ENCODE peak calls at places on chromosomes 16 and 17, in eight cellular contexts. U is uterus; G is testis; A is adrenal gland; N is CD8-positive, alpha-beta T cell; Q is SK-N-SH; F is ascending aorta; W is progenitor cell of endocrine pancreas. O is an unnamed sample.

GRCh38 chr16:31458073-31458834 is 1.0 kb upstream of the ARMC5 start:
- DNase-seq in F (no peak), A (no peak), Q (peak), U (no peak), N (peak), W (no peak), G (peak), O (no peak)

GRCh38 chr17:8965394-8966168 is at the start of gene PIK3R5:
- DNase-seq in Q (peak), U (no peak), G (peak), W (peak), F (no peak), A (peak), N (peak), O (no peak)

GRCh38 chr16:78529881-78530280 is 430.4 kb downstream of the WWOX start:
- DNase-seq in A (no peak), F (no peak), W (no peak), N (no peak), U (no peak), Q (no peak), G (no peak), O (no peak)

GRCh38 chr16:88821168-88821850 is 9.6 kb upstream of the APRT start:
- DNase-seq in Q (no peak), U (no peak), A (no peak), F (no peak), W (no peak), G (no peak), N (no peak), O (no peak)

GRCh38 chr17:15507001-15507400 is 39.6 kb upstream of the CDRT4 start:
- DNase-seq in A (no peak), W (no peak), N (no peak), Q (no peak), F (peak), G (no peak), U (no peak), O (no peak)

GRCh38 chr16:4686497-4687210 is 6.7 kb upstream of the NUDT16L1 start:
- DNase-seq in Q (no peak), F (no peak), U (no peak), A (no peak), G (no peak), N (no peak), W (no peak), O (no peak)

GRCh38 chr17:83174859-83175550 is 95.6 kb downstream of the METRNL start:
- DNase-seq in G (no peak), U (no peak), W (no peak), N (no peak), A (no peak), F (peak), Q (no peak), O (no peak)

GRCh38 chr17:74429604-74430384 is 2.1 kb upstream of the GPRC5C start:
- DNase-seq in N (no peak), A (no peak), U (no peak), F (no peak), W (no peak), G (peak), Q (no peak), O (no peak)

GRCh38 chr16:78022347-78022746 is at the start of gene CLEC3A:
- DNase-seq in G (no peak), Q (no peak), U (no peak), W (no peak), A (no peak), F (no peak), N (no peak), O (no peak)

GRCh38 chr17:49337900-49338299 is 24.1 kb downstream of the ZNF652 start:
- DNase-seq in U (peak), F (no peak), W (no peak), G (no peak), Q (no peak), A (peak), N (no peak), O (no peak)

GRCh38 chr17:10294162-10294561 is 78.6 kb downstream of the MYH13 start:
- DNase-seq in F (no peak), U (no peak), N (no peak), W (no peak), Q (no peak), A (no peak), G (no peak), O (no peak)

GRCh38 chr17:81456091-81456490 is 56.5 kb downstream of the ACTG1 start:
- DNase-seq in N (no peak), Q (no peak), G (no peak), U (no peak), W (no peak), A (no peak), F (no peak), O (no peak)

DNA sequence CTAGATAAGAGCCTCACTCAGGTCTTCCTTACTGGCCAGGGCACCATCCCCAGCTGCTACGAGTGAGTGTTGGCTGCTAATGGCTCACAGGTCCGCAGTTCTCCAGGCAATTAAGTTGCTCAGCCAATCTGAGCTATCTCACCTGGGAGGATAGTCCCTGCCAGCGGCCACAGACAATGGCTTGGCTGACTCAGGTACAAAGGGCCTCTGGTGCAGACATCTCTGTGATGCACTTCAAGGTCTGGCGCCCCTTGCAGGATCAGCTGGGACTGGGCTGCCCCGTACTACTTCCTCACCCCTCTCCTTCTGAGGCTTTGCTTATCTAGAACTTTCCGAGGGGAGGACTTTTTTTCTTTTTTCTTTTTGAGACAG is 49.2 kb upstream of the EMP2 start:
- DNase-seq in W (no peak), U (no peak), Q (no peak), N (no peak), G (no peak), A (no peak), F (no peak), O (no peak)
- TF ChIP-seq CTCF in W (no peak), U (no peak), Q (no peak), N (no peak), G (no peak), A (no peak), F (no peak), O (no peak)

GRCh38 chr17:40284085-40284713 is 3.5 kb upstream of the CDC6 start:
- DNase-seq in A (no peak), F (peak), U (no peak), W (no peak), N (no peak), Q (no peak), G (no peak), O (no peak)
- TF ChIP-seq CTCF in A (peak), F (peak), U (no peak), W (peak), N (no peak), Q (peak), G (no peak), O (no peak)

GRCh38 chr16:86158688-86159360 is 259.9 kb downstream of the IRF8 start:
- DNase-seq in F (no peak), G (no peak), A (no peak), W (no peak), Q (no peak), U (no peak), N (no peak), O (no peak)
- TF ChIP-seq CTCF in F (no peak), G (no peak), A (no peak), W (peak), Q (no peak), U (no peak), N (no peak), O (no peak)

DNA sequence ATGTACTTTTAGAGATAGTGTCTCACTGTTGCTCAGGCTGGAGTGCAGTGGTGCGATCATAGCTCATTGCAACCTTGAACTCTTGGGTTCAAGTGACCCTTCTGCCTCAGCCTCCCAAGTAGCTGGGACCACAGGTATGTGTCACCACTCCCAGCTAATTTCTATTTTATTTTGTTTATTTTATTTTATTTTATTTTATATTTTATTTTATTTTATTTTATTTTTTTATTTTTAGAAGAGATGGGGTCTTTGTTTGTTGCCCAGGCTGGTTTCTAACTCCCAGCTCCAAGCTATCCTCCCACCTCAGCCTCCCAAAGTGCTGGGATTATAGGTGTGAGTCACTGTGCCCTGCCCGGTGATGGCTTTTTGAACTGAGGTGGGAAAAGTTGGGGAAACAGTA is 35.1 kb upstream of the HS3ST4 start:
- DNase-seq in G (no peak), W (no peak), N (no peak), U (no peak), F (no peak), A (no peak), Q (no peak), O (no peak)
- TF ChIP-seq CTCF in G (no peak), W (no peak), N (no peak), U (no peak), F (no peak), A (no peak), Q (no peak), O (no peak)

GRCh38 chr17:7841622-7842379 is 7.8 kb downstream of the KDM6B start:
- DNase-seq in A (peak), G (peak), F (peak), N (peak), W (peak), Q (peak), U (peak), O (peak)
- TF ChIP-seq CTCF in A (no peak), G (no peak), F (peak), N (no peak), W (no peak), Q (peak), U (peak), O (no peak)

DNA sequence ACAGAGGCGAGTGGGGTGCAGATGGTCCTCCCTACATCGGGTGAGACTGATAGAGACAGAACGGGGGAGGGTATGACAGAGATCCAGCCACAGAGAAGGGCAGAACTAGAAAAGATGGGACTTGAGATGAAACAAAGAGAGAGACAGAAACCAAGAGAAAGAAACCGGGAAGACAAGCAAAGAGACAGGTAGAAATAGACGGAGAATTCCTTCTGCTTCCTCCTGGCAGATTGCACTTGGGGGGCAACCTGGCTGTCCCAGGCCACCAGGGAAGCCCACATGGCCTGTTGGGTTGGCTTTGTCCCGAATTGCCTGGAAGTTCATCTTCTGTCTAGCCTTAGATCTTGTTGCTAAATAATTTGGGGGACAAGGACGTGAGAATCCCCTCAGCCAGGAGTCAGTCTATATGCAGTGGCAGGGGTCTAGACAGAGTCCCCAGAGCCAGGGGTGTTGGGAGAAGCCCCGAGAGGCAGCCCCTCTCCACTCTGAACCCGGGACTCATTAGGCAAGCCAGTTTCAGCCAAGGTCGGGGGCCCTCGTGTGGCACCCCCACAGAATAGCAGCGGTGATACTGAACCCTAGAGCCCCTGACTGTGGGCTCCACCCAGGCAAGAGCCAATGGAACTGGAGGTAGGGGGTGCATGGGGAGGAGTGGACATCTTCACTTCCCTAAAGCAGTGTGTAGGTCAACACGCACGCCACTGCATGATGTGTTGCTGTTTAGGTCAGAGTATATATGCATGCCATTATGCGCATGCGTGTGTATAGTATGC is 626 bp upstream of the TSPOAP1 start:
- DNase-seq in G (no peak), U (no peak), Q (peak), A (no peak), F (no peak), N (peak), W (no peak), O (peak)
- TF ChIP-seq CTCF in G (no peak), U (no peak), Q (peak), A (no peak), F (no peak), N (peak), W (no peak), O (peak)